ENCODE peak calls at places on chromosomes 5 and 9, in four cellular contexts. M is GM12878, Z is HL-60, G is K562. K is an unnamed sample.

GRCh38 chr5:40754381-40755092 is 1.2 kb downstream of the TTC33 start:
- DNase-seq in M (no peak), G (no peak), Z (no peak), K (no peak)

GRCh38 chr9:88051138-88051537 is 76.8 kb upstream of the CDK20 start:
- DNase-seq in M (no peak), G (no peak), Z (no peak), K (no peak)

GRCh38 chr5:60183881-60184280 is 290.4 kb upstream of the PDE4D start:
- DNase-seq in Z (no peak), G (no peak), M (peak), K (no peak)

GRCh38 chr5:142486020-142486419 is 161.2 kb upstream of the SPRY4 start:
- DNase-seq in M (no peak), G (no peak), Z (no peak), K (no peak)

GRCh38 chr9:107700902-107701301 is 211.3 kb upstream of the KLF4 start:
- DNase-seq in G (no peak), Z (no peak), M (no peak), K (no peak)

GRCh38 chr5:98414938-98415337 is 358.5 kb upstream of the RGMB start:
- DNase-seq in Z (no peak), M (no peak), G (no peak), K (no peak)

GRCh38 chr5:103499236-103499635 is 63.4 kb downstream of the NUDT12 start:
- DNase-seq in G (no peak), Z (no peak), M (no peak), K (no peak)

GRCh38 chr9:89036862-89037261 is 45.6 kb downstream of the S1PR3 start:
- DNase-seq in Z (peak), G (no peak), M (no peak), K (no peak)

GRCh38 chr5:113201715-113202114 is 225.1 kb downstream of the DCP2 start:
- DNase-seq in G (no peak), Z (no peak), M (no peak), K (no peak)

GRCh38 chr5:82405166-82405565 is 127.0 kb upstream of the RPS23 start:
- DNase-seq in Z (no peak), G (no peak), M (no peak), K (no peak)

GRCh38 chr9:107226431-107226830 is 56.6 kb upstream of the RAD23B start:
- DNase-seq in G (peak), Z (peak), M (no peak), K (no peak)

GRCh38 chr9:115939065-115939765 is 214.4 kb upstream of the PAPPA start:
- DNase-seq in M (no peak), G (no peak), Z (no peak), K (no peak)

GRCh38 chr5:9782806-9783560 is 152.8 kb upstream of the TAS2R1 start:
- DNase-seq in G (no peak), M (no peak), Z (no peak), K (no peak)

GRCh38 chr5:73968729-73969128 is 342.7 kb downstream of the ARHGEF28 start:
- DNase-seq in G (no peak), Z (no peak), M (no peak), K (no peak)

GRCh38 chr5:176578391-176578808 is 29.3 kb downstream of the CDHR2 start:
- DNase-seq in G (peak), M (no peak), Z (no peak), K (no peak)

GRCh38 chr5:83911367-83911919 is 190.8 kb upstream of the HAPLN1 start:
- DNase-seq in M (no peak), Z (no peak), G (no peak), K (no peak)

GRCh38 chr5:41194339-41194738 is 19.0 kb downstream of the C6 start:
- DNase-seq in Z (no peak), M (no peak), G (no peak), K (no peak)

GRCh38 chr9:121987312-121987711 is 105.8 kb downstream of the TTLL11 start:
- DNase-seq in G (no peak), M (no peak), Z (no peak), K (no peak)

GRCh38 chr5:173643964-173644363 is 27.5 kb upstream of the BOD1 start:
- DNase-seq in M (peak), G (no peak), Z (no peak), K (peak)

GRCh38 chr5:67672633-67673032 is 476.0 kb upstream of the CD180 start:
- DNase-seq in Z (no peak), M (no peak), G (no peak), K (no peak)

GRCh38 chr5:145473032-145473642 is 362.0 kb downstream of the PRELID2 start:
- DNase-seq in M (no peak), Z (no peak), G (no peak), K (no peak)

GRCh38 chr9:119689879-119690278 is 320.6 kb upstream of the BRINP1 start:
- DNase-seq in G (no peak), Z (no peak), M (no peak), K (no peak)

GRCh38 chr9:137820161-137820855 is 57.3 kb upstream of the CACNA1B start:
- DNase-seq in M (no peak), G (no peak), Z (no peak), K (no peak)

GRCh38 chr5:35598707-35599370 is 18.8 kb upstream of the SPEF2 start:
- DNase-seq in G (no peak), Z (no peak), M (no peak), K (no peak)

GRCh38 chr5:148984333-148984732 is 78.5 kb downstream of the SH3TC2 start:
- DNase-seq in M (no peak), G (no peak), Z (no peak), K (no peak)

GRCh38 chr9:94911211-94911610 is 184.7 kb downstream of the AOPEP start:
- DNase-seq in Z (no peak), M (no peak), G (no peak), K (no peak)

GRCh38 chr9:96089425-96089824 is 212.6 kb downstream of the HSD17B3 start:
- DNase-seq in Z (no peak), M (no peak), G (no peak), K (no peak)

GRCh38 chr5:159324097-159324760 is 6.1 kb downstream of the IL12B start:
- DNase-seq in Z (no peak), G (no peak), M (no peak), K (no peak)

GRCh38 chr5:86684222-86684621 is 66.5 kb downstream of the COX7C start:
- DNase-seq in G (no peak), M (no peak), Z (no peak), K (no peak)

DNA sequence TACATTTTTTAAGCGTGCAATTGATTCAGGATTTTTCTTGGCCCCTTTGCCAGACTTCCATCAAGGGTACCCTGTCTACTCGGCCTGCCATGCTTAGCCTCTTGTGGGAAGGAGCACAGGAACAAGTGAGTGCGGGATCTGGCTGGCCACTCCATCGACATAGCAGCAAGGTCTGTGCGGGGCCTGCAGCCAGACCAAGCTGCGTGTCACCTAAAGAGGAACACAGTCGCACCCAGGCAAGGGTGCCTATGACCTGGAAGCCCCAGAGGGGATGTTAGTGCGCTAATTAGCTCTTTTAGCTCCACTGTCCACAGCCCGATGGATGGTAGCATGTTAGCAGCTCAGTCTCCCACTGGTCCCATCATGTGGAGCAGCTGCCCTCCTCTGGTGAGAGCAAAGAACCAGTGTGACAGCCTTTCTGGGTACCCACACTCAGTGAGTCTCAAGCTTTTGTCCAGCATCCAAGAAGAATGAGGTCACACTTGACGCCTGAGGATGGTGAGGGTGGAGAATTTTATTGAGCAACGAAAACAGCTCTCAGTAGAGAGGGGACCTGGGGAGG is 38.7 kb downstream of the FTMT start:
- DNase-seq in G (no peak), Z (no peak), M (no peak), K (no peak)
- TF ChIP-seq SPI1 in G (no peak), Z (no peak), M (no peak), K (no peak)

GRCh38 chr9:129139993-129140396 is 28.8 kb downstream of the PTPA start:
- DNase-seq in Z (peak), M (peak), G (peak), K (peak)

GRCh38 chr9:129137292-129138143 is 26.3 kb downstream of the PTPA start:
- DNase-seq in G (no peak), M (no peak), Z (no peak), K (no peak)

GRCh38 chr9:129138144-129138462 is 26.9 kb downstream of the PTPA start:
- DNase-seq in G (no peak), M (no peak), Z (no peak), K (no peak)

GRCh38 chr9:129139233-129139992 is 28.2 kb downstream of the PTPA start:
- DNase-seq in Z (peak), G (peak), M (peak), K (peak)

DNA sequence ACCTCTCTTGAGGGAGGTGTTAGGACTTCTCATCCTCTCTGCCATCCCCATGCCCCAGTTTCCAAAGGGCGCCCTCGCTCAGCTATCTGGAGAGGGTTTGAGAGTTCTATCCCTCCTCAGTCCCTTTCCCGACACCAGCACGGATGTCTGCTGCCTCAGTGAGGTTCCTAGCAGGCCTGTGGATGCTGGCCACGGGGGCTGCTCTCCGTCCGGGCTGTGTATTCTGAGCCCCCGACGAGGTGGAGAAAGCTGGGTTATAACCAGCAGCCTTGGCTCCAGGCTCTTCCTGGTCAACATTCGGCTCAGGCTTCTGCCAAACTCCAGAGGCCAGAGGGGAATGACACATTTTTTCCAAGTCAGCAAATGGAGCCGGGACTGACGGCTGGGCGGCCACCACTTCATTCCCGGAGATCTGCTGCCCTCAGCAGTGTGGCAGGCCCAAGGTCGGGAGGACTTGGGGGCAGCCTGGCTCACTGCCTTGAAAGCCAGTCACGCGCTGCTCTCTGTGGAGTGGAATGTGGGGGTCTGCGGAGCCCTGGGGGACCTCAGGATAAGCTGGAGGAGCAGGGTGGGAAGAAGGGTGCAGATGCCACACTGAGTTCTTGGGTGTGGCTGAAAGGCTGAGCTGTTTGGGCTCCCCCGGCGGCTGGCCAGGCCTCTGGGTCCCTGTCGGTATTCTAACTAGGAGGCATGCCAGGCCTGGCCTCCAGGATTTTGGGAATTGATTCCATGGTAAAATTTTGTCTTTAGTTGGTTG is 27.4 kb downstream of the PTPA start:
- DNase-seq in Z (no peak), G (no peak), M (no peak), K (no peak)
- TF ChIP-seq POLR2AphosphoS5 in Z (no peak), G (no peak), M (no peak), K (no peak)

GRCh38 chr5:92907914-92908606 is 673.0 kb downstream of the NR2F1-AS1 start:
- DNase-seq in G (no peak), M (peak), Z (no peak), K (no peak)

GRCh38 chr5:92908952-92909351 is 672.1 kb downstream of the NR2F1-AS1 start:
- DNase-seq in M (no peak), Z (no peak), G (no peak), K (no peak)

GRCh38 chr5:92911851-92912250 is 669.2 kb downstream of the NR2F1-AS1 start:
- DNase-seq in G (no peak), M (no peak), Z (no peak), K (no peak)

GRCh38 chr5:92911293-92911692 is 669.7 kb downstream of the NR2F1-AS1 start:
- DNase-seq in M (no peak), G (no peak), Z (no peak), K (no peak)

DNA sequence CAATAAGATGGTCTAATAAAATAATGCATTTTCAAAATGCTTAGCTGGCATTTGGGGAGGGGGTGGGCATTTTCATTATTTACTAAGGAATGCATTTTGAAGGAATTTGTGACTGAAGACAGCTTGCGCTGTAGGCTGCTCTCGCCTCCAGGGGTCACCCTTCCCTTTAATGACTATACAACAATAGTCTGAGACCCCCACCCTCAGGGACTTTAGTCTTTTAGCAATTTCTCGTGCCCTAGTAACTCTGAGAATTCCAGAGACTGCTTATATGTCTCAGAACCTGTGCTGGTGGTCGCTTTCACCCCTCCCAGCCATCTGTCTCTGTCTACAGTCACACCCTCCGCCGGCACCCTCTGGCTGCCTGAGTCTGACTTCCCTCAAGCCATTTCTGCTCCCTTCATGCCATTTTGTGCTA is 671.5 kb downstream of the NR2F1-AS1 start:
- DNase-seq in G (no peak), M (no peak), Z (no peak), K (no peak)
- TF ChIP-seq SPI1 in G (no peak), M (no peak), Z (no peak), K (no peak)

GRCh38 chr5:61827445-61827975 is 478.5 kb upstream of the KIF2A start:
- DNase-seq in M (no peak), G (no peak), Z (no peak), K (no peak)

GRCh38 chr5:61823796-61824195 is 482.2 kb upstream of the KIF2A start:
- DNase-seq in M (no peak), Z (no peak), G (no peak), K (no peak)

GRCh38 chr5:61821561-61821960 is 484.4 kb upstream of the KIF2A start:
- DNase-seq in G (no peak), Z (no peak), M (no peak), K (no peak)

GRCh38 chr5:61822584-61822983 is 483.4 kb upstream of the KIF2A start:
- DNase-seq in G (no peak), Z (no peak), M (no peak), K (no peak)

GRCh38 chr5:61824396-61824795 is 481.6 kb upstream of the KIF2A start:
- DNase-seq in G (no peak), M (no peak), Z (no peak), K (no peak)
- TF ChIP-seq POLR2AphosphoS5 in G (no peak), M (no peak), Z (no peak), K (no peak)

DNA sequence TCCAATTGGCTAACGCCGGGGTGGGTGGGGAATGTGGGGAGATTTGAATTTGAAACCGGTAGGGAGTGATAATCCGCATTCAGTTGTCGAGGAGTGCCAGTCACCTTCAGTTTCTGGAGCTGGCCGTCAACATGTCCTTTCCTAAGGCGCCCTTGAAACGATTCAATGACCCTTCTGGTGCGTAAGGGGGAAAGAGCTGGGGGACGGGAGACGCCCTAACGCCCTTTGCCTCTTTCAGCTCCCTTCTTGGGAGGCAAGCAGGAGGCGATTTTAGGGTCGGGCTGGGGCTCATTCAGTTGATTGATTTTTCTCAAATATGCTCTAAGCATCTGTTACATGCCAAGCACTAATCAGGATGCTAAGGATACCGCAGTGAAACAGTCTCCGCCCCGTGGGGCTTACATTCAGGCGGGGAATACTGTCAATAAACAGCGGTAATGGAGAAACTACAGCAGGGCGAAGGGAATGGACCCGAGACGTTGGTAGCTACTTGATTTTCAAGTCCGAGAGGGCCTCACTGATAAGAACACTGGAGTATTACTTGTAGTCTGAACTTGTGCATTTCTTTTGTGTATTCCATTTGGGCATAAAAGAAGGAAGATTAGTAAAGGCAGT is at the start of gene HMMR:
- DNase-seq in M (no peak), G (no peak), Z (no peak), K (no peak)
- TF ChIP-seq SPI1 in M (no peak), G (no peak), Z (no peak), K (no peak)

GRCh38 chr5:78518365-78519197 is 130.0 kb downstream of the LHFPL2 start:
- DNase-seq in Z (no peak), M (no peak), G (no peak), K (no peak)
- TF ChIP-seq POLR2AphosphoS5 in Z (no peak), M (no peak), G (no peak), K (no peak)

K was measured in GM12891.